ENCODE peak calls at places on chromosomes 13 and 19, in five cellular contexts. P is A549, D is IMR-90, Y is neural progenitor cell, R is psoas muscle. W is an unnamed sample. For H3K9me3 and H3K4me1, the result is how much of the 10 kb centered on the place peaks cover.

GRCh38 chr13:89324582-89324981 is 1653.4 kb downstream of the SLITRK5 start:
- DNase-seq in P (no peak), D (no peak), Y (no peak), R (no peak), W (no peak)

GRCh38 chr13:51626749-51627148 is 42.5 kb downstream of the WDFY2 start:
- DNase-seq in P (no peak), D (no peak), Y (no peak), R (no peak), W (no peak)

GRCh38 chr19:771332-771785 is 20.4 kb downstream of the MISP start:
- DNase-seq in P (no peak), D (peak), Y (peak), R (peak), W (peak)

GRCh38 chr19:33809960-33810359 is 13.3 kb downstream of the KCTD15 start:
- DNase-seq in P (no peak), D (peak), Y (no peak), R (peak), W (no peak)

GRCh38 chr13:50761406-50761805 is 82.1 kb downstream of the DLEU7 start:
- DNase-seq in P (no peak), D (no peak), Y (no peak), R (no peak), W (no peak)

GRCh38 chr13:113630296-113630695 is 27.7 kb downstream of the ATP4B start:
- DNase-seq in P (no peak), D (no peak), Y (no peak), R (peak), W (no peak)

GRCh38 chr13:50122465-50122864 is 107.2 kb downstream of the KCNRG start:
- DNase-seq in P (no peak), D (no peak), Y (peak), R (no peak), W (no peak)

GRCh38 chr19:29596885-29597525 is 9.1 kb upstream of the POP4 start:
- DNase-seq in P (no peak), D (peak), Y (peak), R (no peak), W (no peak)

GRCh38 chr13:83214452-83214851 is 667.8 kb downstream of the SLITRK1 start:
- DNase-seq in P (no peak), D (peak), Y (no peak), R (no peak), W (no peak)

GRCh38 chr13:24911135-24911524 is 147.2 kb downstream of the RNF17 start:
- DNase-seq in P (peak), D (peak), Y (no peak), R (no peak), W (no peak)

GRCh38 chr19:31530781-31531180 is 181.5 kb upstream of the TSHZ3 start:
- DNase-seq in P (no peak), D (no peak), Y (no peak), R (no peak), W (no peak)

GRCh38 chr19:4742717-4743646 is 19.3 kb upstream of the DPP9 start:
- DNase-seq in P (no peak), D (no peak), Y (peak), R (no peak), W (no peak)

GRCh38 chr19:43743059-43743458 is 11.7 kb downstream of the SMG9 start:
- DNase-seq in P (no peak), D (peak), Y (no peak), R (no peak), W (no peak)

GRCh38 chr13:92896842-92897241 is 329.8 kb upstream of the GPC6 start:
- DNase-seq in P (no peak), D (peak), Y (peak), R (no peak), W (peak)

GRCh38 chr13:20400774-20401173 is 124.9 kb downstream of the CRYL1 start:
- DNase-seq in P (no peak), D (peak), Y (no peak), R (no peak), W (no peak)

GRCh38 chr13:97395437-97396136 is 38.4 kb upstream of the RAP2A start:
- DNase-seq in P (peak), D (peak), Y (no peak), R (no peak), W (no peak)

GRCh38 chr19:29795882-29796523 is 15.8 kb upstream of the CCNE1 start:
- DNase-seq in P (no peak), D (no peak), Y (no peak), R (peak), W (no peak)

GRCh38 chr13:93603043-93603442 is 376.4 kb downstream of the GPC6 start:
- DNase-seq in P (no peak), D (peak), Y (no peak), R (no peak), W (no peak)

GRCh38 chr13:76164290-76164689 is 528.2 kb downstream of the LMO7 start:
- DNase-seq in P (no peak), D (no peak), Y (no peak), R (no peak), W (no peak)

GRCh38 chr13:45811891-45812583 is 39.5 kb downstream of the SIAH3 start:
- DNase-seq in P (no peak), D (no peak), Y (no peak), R (no peak), W (no peak)

GRCh38 chr13:51148952-51149573 is 38.0 kb upstream of the C13orf42 start:
- DNase-seq in P (no peak), D (peak), Y (peak), R (no peak), W (peak)

GRCh38 chr13:76570485-76570884 is 315.7 kb downstream of the KCTD12 start:
- DNase-seq in P (no peak), D (no peak), Y (no peak), R (no peak), W (peak)

GRCh38 chr13:109977212-109977968 is 191.0 kb upstream of the IRS2 start:
- DNase-seq in P (no peak), D (no peak), Y (no peak), R (no peak), W (no peak)

GRCh38 chr19:46201413-46202310 is 27.9 kb upstream of the IGFL1 start:
- DNase-seq in P (no peak), D (no peak), Y (no peak), R (no peak), W (no peak)

GRCh38 chr13:101640797-101641400 is 188.4 kb downstream of the ITGBL1 start:
- DNase-seq in P (no peak), D (peak), Y (no peak), R (no peak), W (no peak)

GRCh38 chr13:111211789-111212516 is 96.8 kb downstream of the ARHGEF7 start:
- DNase-seq in P (no peak), D (peak), Y (peak), R (no peak), W (no peak)

GRCh38 chr19:47124937-47125668 is 5.5 kb upstream of the SAE1 start:
- DNase-seq in P (peak), D (peak), Y (peak), R (no peak), W (peak)

GRCh38 chr13:40779049-40779448 is 8.1 kb upstream of the MRPS31 start:
- DNase-seq in P (no peak), D (no peak), Y (no peak), R (no peak), W (no peak)

GRCh38 chr19:10290876-10291553 is 1.3 kb downstream of the ICAM5 start:
- DNase-seq in P (no peak), D (peak), Y (peak), R (peak), W (peak)

GRCh38 chr19:57558525-57558924 is 1.1 kb downstream of the ZNF550 start:
- DNase-seq in P (no peak), D (peak), Y (no peak), R (no peak), W (no peak)
- H3K9me3 ChIP-seq in P (half or more), D (under half), Y (under half), R (under half), W (under half)

DNA sequence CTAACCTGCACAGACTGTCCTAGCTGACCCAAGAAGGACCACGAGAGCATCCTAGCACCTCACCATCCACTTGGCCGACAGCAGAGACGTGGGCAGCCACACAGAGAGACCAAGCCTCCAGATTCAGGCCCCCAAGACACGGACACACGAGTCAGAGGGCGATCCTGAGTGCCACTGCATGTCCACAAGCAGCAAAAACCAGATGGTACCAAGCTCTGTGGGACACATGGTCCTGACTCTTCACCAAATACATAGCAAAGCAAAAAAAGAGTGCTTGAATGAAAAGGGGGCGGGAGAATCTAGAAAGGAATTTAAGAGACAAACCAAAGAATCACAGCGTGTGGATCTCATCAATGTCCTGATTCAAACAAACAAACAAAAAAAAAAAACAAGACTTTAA is 45.2 kb downstream of the MLLT1 start:
- DNase-seq in P (no peak), D (peak), Y (no peak), R (no peak), W (no peak)
- H3K4me1 ChIP-seq in P (under half), D (under half), Y (under half), R (half or more), W (under half)

GRCh38 chr19:2852598-2852997 is 11.3 kb downstream of the ZNF555 start:
- DNase-seq in P (no peak), D (no peak), Y (no peak), R (no peak), W (no peak)
- H3K9me3 ChIP-seq in P (half or more), D (half or more), Y (half or more), R (half or more), W (half or more)

DNA sequence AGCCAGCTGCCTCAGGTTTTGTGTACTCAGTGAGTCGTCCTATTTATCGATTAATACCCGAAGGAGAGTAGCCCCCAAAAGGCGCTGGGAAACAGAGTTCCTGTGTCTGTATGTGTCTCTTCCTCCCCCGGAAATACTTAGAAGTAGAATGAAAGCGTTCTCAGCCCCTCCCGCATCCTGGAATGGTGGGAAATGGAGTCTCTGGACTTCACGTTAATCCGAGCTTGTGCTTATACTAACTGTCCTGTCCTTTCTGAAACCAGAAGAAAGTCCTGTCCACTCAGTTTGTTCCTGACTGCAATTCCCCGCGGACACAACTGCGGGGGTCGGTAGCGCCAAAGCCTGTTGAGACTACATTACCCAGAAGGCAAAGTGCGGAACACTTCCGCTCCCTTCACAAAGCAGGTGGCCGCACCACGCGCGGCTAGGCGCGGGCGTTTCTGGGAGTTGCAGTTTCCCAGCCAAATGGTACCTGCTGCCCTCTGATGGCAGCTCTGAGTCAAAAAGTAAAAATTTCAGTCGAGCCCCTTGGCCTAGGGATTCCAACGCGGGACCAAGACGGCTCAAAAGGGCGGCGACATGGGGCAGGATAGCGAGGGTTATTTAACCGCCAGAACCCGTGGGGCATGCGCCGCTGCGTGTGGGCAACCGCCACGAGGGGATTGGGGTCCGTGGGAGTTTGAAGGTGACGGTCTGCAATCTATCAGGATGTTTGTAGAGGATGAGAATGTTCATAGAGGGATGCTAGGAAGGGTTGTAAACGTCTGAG is 2.2 kb upstream of the GSK3A start:
- DNase-seq in P (peak), D (peak), Y (peak), R (peak), W (peak)
- H3K4me1 ChIP-seq in P (half or more), D (under half), Y (under half), R (under half), W (under half)

GRCh38 chr19:53332484-53332883 is 1.1 kb upstream of the ZNF845 start:
- DNase-seq in P (no peak), D (no peak), Y (no peak), R (no peak), W (no peak)
- H3K9me3 ChIP-seq in P (half or more), D (under half), Y (under half), R (under half), W (under half)

GRCh38 chr19:35267818-35268545 is 780 bp upstream of the USF2 start:
- DNase-seq in P (peak), D (peak), Y (peak), R (peak), W (peak)
- H3K4me1 ChIP-seq in P (under half), D (under half), Y (under half), R (under half), W (under half)

DNA sequence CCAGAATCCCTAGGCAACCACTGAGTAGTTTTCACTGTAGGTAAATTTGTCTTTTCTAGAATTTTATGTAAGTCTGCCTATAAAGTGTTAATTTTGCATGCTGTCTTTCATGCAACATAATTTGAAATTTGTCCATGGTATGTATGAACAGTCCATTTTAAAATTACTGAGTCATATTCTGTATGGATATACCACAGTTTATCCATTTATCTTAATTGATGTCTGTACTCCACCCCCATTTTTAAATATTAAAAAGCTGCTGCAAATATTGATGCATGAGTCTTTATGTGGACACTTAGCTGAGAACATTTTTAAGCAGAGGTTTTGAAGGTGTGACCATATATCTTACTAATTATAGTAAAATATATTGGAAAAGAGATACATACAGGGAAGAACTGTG is 9.0 kb downstream of the ZNF134 start:
- DNase-seq in P (no peak), D (no peak), Y (no peak), R (no peak), W (no peak)
- H3K9me3 ChIP-seq in P (half or more), D (half or more), Y (half or more), R (half or more), W (under half)

GRCh38 chr19:38667552-38668205 is 20.2 kb downstream of the ACTN4 start:
- DNase-seq in P (no peak), D (peak), Y (no peak), R (peak), W (no peak)
- H3K4me1 ChIP-seq in P (half or more), D (half or more), Y (half or more), R (half or more), W (under half)

W was measured in HAP-1.